ENCODE peak calls at places on chromosomes 11 and 22, in six cellular contexts. I, F, T, V, H and E are unnamed samples.
A peak's percentile ranks its signal among the peaks of the same experiment; 100 is the strongest.

GRCh38 chr11:45745065-45745811 is 59.7 kb upstream of the SLC35C1 start:
- DNase-seq in I (peak; percentile 81), F (no peak), T (peak; percentile 77), V (no peak), H (peak; percentile 78), E (peak; percentile 31)

GRCh38 chr22:20058989-20059770 is 20.9 kb upstream of the DGCR8 start:
- DNase-seq in I (no peak), F (no peak), T (no peak), V (no peak), H (no peak), E (no peak)

GRCh38 chr11:20102393-20102792 is 57.9 kb downstream of the DBX1 start:
- DNase-seq in I (no peak), F (no peak), T (no peak), V (no peak), H (no peak), E (no peak)

GRCh38 chr11:118895093-118896039 is 11.7 kb downstream of the CXCR5 start:
- DNase-seq in I (peak; percentile 25), F (peak; percentile 38), T (no peak), V (peak; percentile 75), H (no peak), E (no peak)

GRCh38 chr11:108135845-108136599 is 14.7 kb downstream of the ACAT1 start:
- DNase-seq in I (no peak), F (no peak), T (no peak), V (no peak), H (no peak), E (no peak)

GRCh38 chr11:2305140-2305861 is 3.5 kb downstream of the TSPAN32 start:
- DNase-seq in I (peak; percentile 82), F (peak; percentile 88), T (peak; percentile 88), V (peak; percentile 71), H (peak; percentile 86), E (peak; percentile 35)

GRCh38 chr11:19345519-19345847 is 104.7 kb upstream of the E2F8 start:
- DNase-seq in I (no peak), F (no peak), T (no peak), V (no peak), H (no peak), E (no peak)

GRCh38 chr11:61754534-61755482 is 2.4 kb downstream of the MYRF start:
- DNase-seq in I (peak; percentile 86), F (peak; percentile 87), T (no peak), V (no peak), H (no peak), E (no peak)

GRCh38 chr11:32333335-32333991 is 101.9 kb downstream of the WT1 start:
- DNase-seq in I (peak; percentile 71), F (peak; percentile 77), T (peak; percentile 42), V (no peak), H (peak; percentile 49), E (peak; percentile 52)

GRCh38 chr11:91081440-91082088 is 858.7 kb upstream of the CHORDC1 start:
- DNase-seq in I (no peak), F (peak; percentile 13), T (peak; percentile 23), V (no peak), H (peak; percentile 34), E (no peak)

GRCh38 chr11:36452987-36453386 is 57.1 kb downstream of the TRAF6 start:
- DNase-seq in I (no peak), F (no peak), T (no peak), V (no peak), H (no peak), E (no peak)

GRCh38 chr11:67023957-67024353 is 1.0 kb downstream of the SYT12 start:
- DNase-seq in I (no peak), F (no peak), T (no peak), V (no peak), H (no peak), E (no peak)

GRCh38 chr11:118009821-118010737 is 23.9 kb downstream of the IL10RA start:
- DNase-seq in I (no peak), F (no peak), T (no peak), V (no peak), H (no peak), E (no peak)

GRCh38 chr22:32949719-32950118 is 108.5 kb downstream of the SYN3 start:
- DNase-seq in I (no peak), F (peak; percentile 34), T (no peak), V (no peak), H (no peak), E (no peak)

GRCh38 chr22:44363214-44363979 is 50.6 kb upstream of the SHISAL1 start:
- DNase-seq in I (peak; percentile 93), F (peak; percentile 76), T (peak; percentile 92), V (no peak), H (peak; percentile 90), E (no peak)

GRCh38 chr11:29310016-29310415 is 706.8 kb downstream of the KCNA4 start:
- DNase-seq in I (no peak), F (no peak), T (no peak), V (no peak), H (no peak), E (no peak)

GRCh38 chr11:103537904-103538502 is 428.8 kb downstream of the DYNC2H1 start:
- DNase-seq in I (no peak), F (peak; percentile 37), T (no peak), V (no peak), H (no peak), E (no peak)

GRCh38 chr11:35641206-35641885 is 21.2 kb upstream of the TRIM44 start:
- DNase-seq in I (no peak), F (peak; percentile 24), T (no peak), V (no peak), H (no peak), E (no peak)

GRCh38 chr11:18490736-18491485 is 35.3 kb downstream of the LDHAL6A start:
- DNase-seq in I (no peak), F (peak; percentile 46), T (no peak), V (no peak), H (no peak), E (no peak)

GRCh38 chr11:26297179-26297970 is 34.6 kb upstream of the ANO3 start:
- DNase-seq in I (no peak), F (peak; percentile 77), T (no peak), V (no peak), H (no peak), E (no peak)

GRCh38 chr11:114827043-114827442 is 148.7 kb downstream of the NXPE2 start:
- DNase-seq in I (no peak), F (no peak), T (no peak), V (no peak), H (no peak), E (no peak)

GRCh38 chr11:130705670-130706421 is 210.4 kb downstream of the SNX19 start:
- DNase-seq in I (no peak), F (no peak), T (no peak), V (no peak), H (no peak), E (no peak)

GRCh38 chr11:96149743-96150555 is 193.0 kb downstream of the MAML2 start:
- DNase-seq in I (no peak), F (peak; percentile 35), T (no peak), V (no peak), H (no peak), E (no peak)

GRCh38 chr11:134360050-134360835 is 28.5 kb downstream of the GLB1L2 start:
- DNase-seq in I (peak; percentile 45), F (peak; percentile 90), T (peak; percentile 78), V (peak; percentile 55), H (peak; percentile 63), E (peak; percentile 74)

GRCh38 chr22:30045001-30045887 is 35.0 kb upstream of the HORMAD2 start:
- DNase-seq in I (no peak), F (no peak), T (no peak), V (no peak), H (no peak), E (no peak)

GRCh38 chr22:30043181-30043580 is 37.1 kb upstream of the HORMAD2 start:
- DNase-seq in I (no peak), F (no peak), T (no peak), V (no peak), H (no peak), E (no peak)

GRCh38 chr22:30045901-30046715 is 34.2 kb upstream of the HORMAD2 start:
- DNase-seq in I (no peak), F (no peak), T (no peak), V (no peak), H (no peak), E (no peak)

GRCh38 chr22:30046716-30047363 is 33.4 kb upstream of the HORMAD2 start:
- DNase-seq in I (no peak), F (no peak), T (no peak), V (no peak), H (no peak), E (no peak)

GRCh38 chr22:30044369-30044768 is 35.9 kb upstream of the HORMAD2 start:
- DNase-seq in I (no peak), F (peak; percentile 78), T (no peak), V (no peak), H (no peak), E (no peak)
- H3K27ac ChIP-seq in I (no peak overlapping the region), F (peak overlapping the region; percentile 82), T (no peak overlapping the region), V (no peak overlapping the region), H (no peak overlapping the region), E (no peak overlapping the region)

DNA sequence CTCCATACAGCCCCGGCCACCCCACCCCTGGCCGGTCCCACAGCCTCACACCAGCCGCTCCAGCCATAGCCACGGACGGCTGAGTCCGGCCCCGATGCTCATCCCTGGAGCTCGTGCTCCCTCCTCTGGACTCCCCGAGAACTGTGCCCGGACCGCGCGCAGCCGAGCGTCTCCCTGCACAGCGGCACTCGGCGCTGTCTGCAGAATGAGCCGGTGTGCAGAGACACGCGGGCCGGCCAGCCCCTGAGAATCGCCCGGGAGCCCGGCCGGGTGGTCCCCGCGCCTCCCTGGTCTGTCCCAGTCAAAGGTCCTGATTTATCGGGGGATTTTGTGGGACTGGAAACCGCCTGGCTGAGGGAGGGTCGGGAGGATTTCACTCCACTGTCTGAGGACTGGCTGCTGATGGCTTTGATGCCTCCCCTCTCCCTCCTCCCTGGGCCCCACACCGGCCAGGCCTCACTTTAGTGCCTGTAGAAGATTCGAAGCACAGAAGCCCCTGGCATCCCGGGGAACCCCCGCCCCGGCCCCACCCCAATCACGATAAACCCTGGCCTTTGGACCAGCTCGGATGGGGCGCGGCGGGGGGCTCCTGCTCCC is 102.7 kb downstream of the BRD1 start:
- DNase-seq in I (no peak), F (peak; percentile 74), T (peak; percentile 46), V (peak; percentile 45), H (peak; percentile 56), E (no peak)
- H3K27ac ChIP-seq in I (no peak overlapping the region), F (no peak overlapping the region), T (no peak overlapping the region), V (no peak overlapping the region), H (no peak overlapping the region), E (no peak overlapping the region)

GRCh38 chr11:74463216-74463615 is 4.1 kb downstream of the KCNE3 start:
- DNase-seq in I (no peak), F (no peak), T (no peak), V (no peak), H (no peak), E (no peak)
- H3K27ac ChIP-seq in I (no peak overlapping the region), F (peak overlapping the region; percentile 93), T (no peak overlapping the region), V (no peak overlapping the region), H (no peak overlapping the region), E (no peak overlapping the region)

DNA sequence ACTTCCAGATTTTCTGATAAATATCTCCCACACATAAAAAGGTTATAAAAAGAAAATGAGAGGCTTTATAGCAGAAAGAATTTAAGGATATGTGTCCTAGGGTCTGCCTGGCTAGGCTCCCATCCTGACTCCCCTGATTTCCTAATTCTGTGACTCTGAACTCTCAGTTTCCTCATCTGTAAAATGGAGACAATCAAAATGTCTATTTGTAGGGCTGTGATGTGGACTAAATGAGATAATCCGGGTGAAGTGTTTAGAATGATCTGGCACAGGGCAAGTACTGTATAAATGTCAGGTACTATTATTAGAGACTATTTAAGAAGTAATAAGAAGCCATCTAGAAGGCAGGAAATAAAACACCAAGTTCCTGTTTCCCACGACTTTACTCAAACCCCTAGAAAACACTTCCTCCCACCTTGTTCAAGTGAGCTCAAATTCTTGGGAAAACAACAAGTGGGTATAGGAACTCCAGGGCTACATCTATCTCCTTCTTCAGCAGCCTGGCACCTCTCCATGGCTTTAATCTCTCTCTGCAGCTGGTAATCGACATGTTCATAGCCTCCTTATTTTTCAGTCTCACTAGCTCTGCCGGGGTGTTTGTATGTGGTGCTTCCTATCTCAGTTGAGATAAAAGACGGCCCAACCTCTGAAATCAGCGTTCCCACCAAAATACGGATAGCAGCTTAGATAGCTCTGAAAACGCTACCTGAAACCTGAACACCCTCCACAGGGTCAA is 6.7 kb downstream of the ASCC2 start:
- DNase-seq in I (no peak), F (no peak), T (no peak), V (no peak), H (no peak), E (no peak)
- H3K27ac ChIP-seq in I (no peak overlapping the region), F (no peak overlapping the region), T (peak overlapping the region; percentile 83), V (no peak overlapping the region), H (peak overlapping the region; percentile 74), E (no peak overlapping the region)